ENCODE peak calls at places on chromosomes 4 and X, in five cellular contexts. One of them, this sample, is unnamed.

GRCh38 chr4:117479673-117480072 is 394.3 kb upstream of the TRAM1L1 start:
- DNase-seq in T-helper 2 cell: no peak
- DNase-seq in iris pigment epithelial cell: no peak
- DNase-seq in NCI-H2171 treated with DMSO at 0.1 percent for 48 hours: no peak
- DNase-seq in stimulated activated CD8-positive, alpha-beta memory T cell treated with anti-CD3 and anti-CD28 coated beads, Interleukin-12 subunit alpha, Interleukin-12 subunit beta, amount 100 ng/mL, for 4 hours: no peak
- DNase-seq in this sample: no peak

GRCh38 chrX:42020225-42020624 is 96.9 kb upstream of the CASK start:
- DNase-seq in stimulated activated CD8-positive, alpha-beta memory T cell treated with anti-CD3 and anti-CD28 coated beads, Interleukin-12 subunit alpha, Interleukin-12 subunit beta, amount 100 ng/mL, for 4 hours: no peak
- DNase-seq in NCI-H2171 treated with DMSO at 0.1 percent for 48 hours: no peak
- DNase-seq in iris pigment epithelial cell: no peak
- DNase-seq in T-helper 2 cell: no peak
- DNase-seq in this sample: no peak

GRCh38 chr4:20178902-20179576 is 72.7 kb upstream of the SLIT2 start:
- DNase-seq in stimulated activated CD8-positive, alpha-beta memory T cell treated with anti-CD3 and anti-CD28 coated beads, Interleukin-12 subunit alpha, Interleukin-12 subunit beta, amount 100 ng/mL, for 4 hours: no peak
- DNase-seq in T-helper 2 cell: no peak
- DNase-seq in NCI-H2171 treated with DMSO at 0.1 percent for 48 hours: no peak
- DNase-seq in iris pigment epithelial cell: no peak
- DNase-seq in this sample: no peak

GRCh38 chr4:186829740-186830449 is 106.2 kb upstream of the FAT1 start:
- DNase-seq in stimulated activated CD8-positive, alpha-beta memory T cell treated with anti-CD3 and anti-CD28 coated beads, Interleukin-12 subunit alpha, Interleukin-12 subunit beta, amount 100 ng/mL, for 4 hours: no peak
- DNase-seq in iris pigment epithelial cell: peak; percentile 99
- DNase-seq in NCI-H2171 treated with DMSO at 0.1 percent for 48 hours: no peak
- DNase-seq in T-helper 2 cell: no peak
- DNase-seq in this sample: no peak

GRCh38 chrX:154436597-154437397 is at the start of gene GDI1:
- DNase-seq in NCI-H2171 treated with DMSO at 0.1 percent for 48 hours: peak; percentile 9
- DNase-seq in T-helper 2 cell: peak; percentile 44
- DNase-seq in stimulated activated CD8-positive, alpha-beta memory T cell treated with anti-CD3 and anti-CD28 coated beads, Interleukin-12 subunit alpha, Interleukin-12 subunit beta, amount 100 ng/mL, for 4 hours: peak; percentile 34
- DNase-seq in iris pigment epithelial cell: peak; percentile 38
- DNase-seq in this sample: peak; percentile 62

GRCh38 chrX:6095469-6095868 is 133.2 kb downstream of the NLGN4X start:
- DNase-seq in T-helper 2 cell: no peak
- DNase-seq in NCI-H2171 treated with DMSO at 0.1 percent for 48 hours: no peak
- DNase-seq in stimulated activated CD8-positive, alpha-beta memory T cell treated with anti-CD3 and anti-CD28 coated beads, Interleukin-12 subunit alpha, Interleukin-12 subunit beta, amount 100 ng/mL, for 4 hours: no peak
- DNase-seq in iris pigment epithelial cell: no peak
- DNase-seq in this sample: no peak

GRCh38 chrX:53695901-53696300 is 9.4 kb upstream of the HUWE1 start:
- DNase-seq in iris pigment epithelial cell: no peak
- DNase-seq in T-helper 2 cell: no peak
- DNase-seq in stimulated activated CD8-positive, alpha-beta memory T cell treated with anti-CD3 and anti-CD28 coated beads, Interleukin-12 subunit alpha, Interleukin-12 subunit beta, amount 100 ng/mL, for 4 hours: no peak
- DNase-seq in NCI-H2171 treated with DMSO at 0.1 percent for 48 hours: no peak
- DNase-seq in this sample: no peak

GRCh38 chr4:189124149-189124758 is 816.4 kb upstream of the FRG1 start:
- DNase-seq in NCI-H2171 treated with DMSO at 0.1 percent for 48 hours: no peak
- DNase-seq in stimulated activated CD8-positive, alpha-beta memory T cell treated with anti-CD3 and anti-CD28 coated beads, Interleukin-12 subunit alpha, Interleukin-12 subunit beta, amount 100 ng/mL, for 4 hours: no peak
- DNase-seq in T-helper 2 cell: no peak
- DNase-seq in iris pigment epithelial cell: peak; percentile 61
- DNase-seq in this sample: no peak

GRCh38 chr4:67929447-67929846 is 33.8 kb downstream of the TMPRSS11A start:
- DNase-seq in NCI-H2171 treated with DMSO at 0.1 percent for 48 hours: no peak
- DNase-seq in T-helper 2 cell: no peak
- DNase-seq in stimulated activated CD8-positive, alpha-beta memory T cell treated with anti-CD3 and anti-CD28 coated beads, Interleukin-12 subunit alpha, Interleukin-12 subunit beta, amount 100 ng/mL, for 4 hours: no peak
- DNase-seq in iris pigment epithelial cell: peak; percentile 68
- DNase-seq in this sample: no peak

GRCh38 chrX:48025561-48025960 is 18.8 kb downstream of the SPACA5 start:
- DNase-seq in T-helper 2 cell: no peak
- DNase-seq in stimulated activated CD8-positive, alpha-beta memory T cell treated with anti-CD3 and anti-CD28 coated beads, Interleukin-12 subunit alpha, Interleukin-12 subunit beta, amount 100 ng/mL, for 4 hours: no peak
- DNase-seq in NCI-H2171 treated with DMSO at 0.1 percent for 48 hours: peak; percentile 15
- DNase-seq in iris pigment epithelial cell: peak; percentile 60
- DNase-seq in this sample: no peak

GRCh38 chrX:34909151-34909550 is 33.4 kb upstream of the FAM47B start:
- DNase-seq in T-helper 2 cell: no peak
- DNase-seq in stimulated activated CD8-positive, alpha-beta memory T cell treated with anti-CD3 and anti-CD28 coated beads, Interleukin-12 subunit alpha, Interleukin-12 subunit beta, amount 100 ng/mL, for 4 hours: no peak
- DNase-seq in iris pigment epithelial cell: no peak
- DNase-seq in NCI-H2171 treated with DMSO at 0.1 percent for 48 hours: no peak
- DNase-seq in this sample: no peak

GRCh38 chr4:80005863-80006262 is 67.2 kb downstream of the ANTXR2 start:
- DNase-seq in NCI-H2171 treated with DMSO at 0.1 percent for 48 hours: no peak
- DNase-seq in T-helper 2 cell: no peak
- DNase-seq in stimulated activated CD8-positive, alpha-beta memory T cell treated with anti-CD3 and anti-CD28 coated beads, Interleukin-12 subunit alpha, Interleukin-12 subunit beta, amount 100 ng/mL, for 4 hours: no peak
- DNase-seq in iris pigment epithelial cell: peak; percentile 80
- DNase-seq in this sample: no peak

GRCh38 chrX:110087485-110088356 is 84.8 kb downstream of the TMEM164 start:
- DNase-seq in NCI-H2171 treated with DMSO at 0.1 percent for 48 hours: no peak
- DNase-seq in T-helper 2 cell: no peak
- DNase-seq in iris pigment epithelial cell: peak; percentile 95
- DNase-seq in stimulated activated CD8-positive, alpha-beta memory T cell treated with anti-CD3 and anti-CD28 coated beads, Interleukin-12 subunit alpha, Interleukin-12 subunit beta, amount 100 ng/mL, for 4 hours: no peak
- DNase-seq in this sample: no peak

GRCh38 chr4:152633118-152633517 is 46.7 kb downstream of the TMEM154 start:
- DNase-seq in NCI-H2171 treated with DMSO at 0.1 percent for 48 hours: no peak
- DNase-seq in T-helper 2 cell: no peak
- DNase-seq in iris pigment epithelial cell: no peak
- DNase-seq in stimulated activated CD8-positive, alpha-beta memory T cell treated with anti-CD3 and anti-CD28 coated beads, Interleukin-12 subunit alpha, Interleukin-12 subunit beta, amount 100 ng/mL, for 4 hours: no peak
- DNase-seq in this sample: no peak

GRCh38 chr4:160316036-160316435 is 1213.2 kb downstream of the RAPGEF2 start:
- DNase-seq in T-helper 2 cell: no peak
- DNase-seq in NCI-H2171 treated with DMSO at 0.1 percent for 48 hours: no peak
- DNase-seq in iris pigment epithelial cell: no peak
- DNase-seq in stimulated activated CD8-positive, alpha-beta memory T cell treated with anti-CD3 and anti-CD28 coated beads, Interleukin-12 subunit alpha, Interleukin-12 subunit beta, amount 100 ng/mL, for 4 hours: no peak
- DNase-seq in this sample: no peak

GRCh38 chr4:185115827-185116232 is 27.2 kb upstream of the SLC25A4 start:
- DNase-seq in NCI-H2171 treated with DMSO at 0.1 percent for 48 hours: peak; percentile 91
- DNase-seq in T-helper 2 cell: no peak
- DNase-seq in iris pigment epithelial cell: peak; percentile 90
- DNase-seq in stimulated activated CD8-positive, alpha-beta memory T cell treated with anti-CD3 and anti-CD28 coated beads, Interleukin-12 subunit alpha, Interleukin-12 subunit beta, amount 100 ng/mL, for 4 hours: no peak
- DNase-seq in this sample: no peak

GRCh38 chrX:24150051-24150790 is 692 bp downstream of the ZFX start:
- DNase-seq in stimulated activated CD8-positive, alpha-beta memory T cell treated with anti-CD3 and anti-CD28 coated beads, Interleukin-12 subunit alpha, Interleukin-12 subunit beta, amount 100 ng/mL, for 4 hours: peak; percentile 88
- DNase-seq in T-helper 2 cell: peak; percentile 59
- DNase-seq in iris pigment epithelial cell: peak; percentile 93
- DNase-seq in NCI-H2171 treated with DMSO at 0.1 percent for 48 hours: peak; percentile 81
- DNase-seq in this sample: peak; percentile 72

GRCh38 chr4:137129471-137130244 is 402.6 kb downstream of the PCDH18 start:
- DNase-seq in iris pigment epithelial cell: peak; percentile 39
- DNase-seq in T-helper 2 cell: no peak
- DNase-seq in NCI-H2171 treated with DMSO at 0.1 percent for 48 hours: no peak
- DNase-seq in stimulated activated CD8-positive, alpha-beta memory T cell treated with anti-CD3 and anti-CD28 coated beads, Interleukin-12 subunit alpha, Interleukin-12 subunit beta, amount 100 ng/mL, for 4 hours: no peak
- DNase-seq in this sample: no peak

GRCh38 chrX:100085851-100086250 is 324.2 kb downstream of the PCDH19 start:
- DNase-seq in NCI-H2171 treated with DMSO at 0.1 percent for 48 hours: no peak
- DNase-seq in stimulated activated CD8-positive, alpha-beta memory T cell treated with anti-CD3 and anti-CD28 coated beads, Interleukin-12 subunit alpha, Interleukin-12 subunit beta, amount 100 ng/mL, for 4 hours: no peak
- DNase-seq in iris pigment epithelial cell: no peak
- DNase-seq in T-helper 2 cell: no peak
- DNase-seq in this sample: no peak

GRCh38 chr4:56674984-56675383 is 6.1 kb downstream of the HOPX start:
- DNase-seq in T-helper 2 cell: no peak
- DNase-seq in iris pigment epithelial cell: no peak
- DNase-seq in NCI-H2171 treated with DMSO at 0.1 percent for 48 hours: no peak
- DNase-seq in stimulated activated CD8-positive, alpha-beta memory T cell treated with anti-CD3 and anti-CD28 coated beads, Interleukin-12 subunit alpha, Interleukin-12 subunit beta, amount 100 ng/mL, for 4 hours: no peak
- DNase-seq in this sample: no peak

GRCh38 chr4:80694178-80694577 is 336.3 kb upstream of the BMP3 start:
- DNase-seq in NCI-H2171 treated with DMSO at 0.1 percent for 48 hours: no peak
- DNase-seq in iris pigment epithelial cell: no peak
- DNase-seq in T-helper 2 cell: no peak
- DNase-seq in stimulated activated CD8-positive, alpha-beta memory T cell treated with anti-CD3 and anti-CD28 coated beads, Interleukin-12 subunit alpha, Interleukin-12 subunit beta, amount 100 ng/mL, for 4 hours: no peak
- DNase-seq in this sample: no peak

GRCh38 chr4:6873792-6874461 is 35.7 kb upstream of the TBC1D14 start:
- DNase-seq in iris pigment epithelial cell: peak; percentile 62
- DNase-seq in T-helper 2 cell: peak; percentile 59
- DNase-seq in NCI-H2171 treated with DMSO at 0.1 percent for 48 hours: no peak
- DNase-seq in stimulated activated CD8-positive, alpha-beta memory T cell treated with anti-CD3 and anti-CD28 coated beads, Interleukin-12 subunit alpha, Interleukin-12 subunit beta, amount 100 ng/mL, for 4 hours: peak; percentile 60
- DNase-seq in this sample: peak; percentile 50